ENCODE peak calls at places on chromosomes 6 and 20, in seven cellular contexts. N is A549, M is transverse colon, Q is stomach, O is ovary, K is SK-N-SH, A is suprapubic skin. P is an unnamed sample.
A peak's percentile ranks its signal among the peaks of the same experiment; 100 is the strongest.

GRCh38 chr6:165671222-165671715 is 8.2 kb upstream of the PDE10A start:
- DNase-seq in N (no peak), M (no peak), Q (no peak), O (no peak), K (no peak), A (no peak), P (no peak)

GRCh38 chr6:10412165-10412947 is 2.5 kb downstream of the TFAP2A start:
- DNase-seq in N (peak; percentile 92), M (no peak), Q (no peak), O (peak; percentile 29), K (peak; percentile 61), A (no peak), P (no peak)

GRCh38 chr6:152441892-152442291 is 195.3 kb downstream of the SYNE1 start:
- DNase-seq in N (no peak), M (no peak), Q (no peak), O (no peak), K (peak; percentile 29), A (no peak), P (no peak)

GRCh38 chr6:17836298-17836697 is 129.6 kb upstream of the NUP153 start:
- DNase-seq in N (no peak), M (no peak), Q (no peak), O (no peak), K (no peak), A (no peak), P (no peak)

GRCh38 chr6:30679765-30680535 is 6.5 kb downstream of the PPP1R18 start:
- DNase-seq in N (no peak), M (no peak), Q (no peak), O (no peak), K (no peak), A (no peak), P (no peak)

GRCh38 chr6:111885373-111886027 is 12.2 kb upstream of the FYN start:
- DNase-seq in N (no peak), M (no peak), Q (no peak), O (no peak), K (no peak), A (no peak), P (no peak)

GRCh38 chr6:157050537-157051280 is 272.6 kb downstream of the TMEM242 start:
- DNase-seq in N (no peak), M (no peak), Q (no peak), O (no peak), K (peak; percentile 62), A (no peak), P (no peak)

GRCh38 chr20:41178904-41179432 is 41.6 kb downstream of the PLCG1 start:
- DNase-seq in N (no peak), M (peak; percentile 8), Q (peak; percentile 24), O (peak; percentile 20), K (no peak), A (no peak), P (no peak)

GRCh38 chr6:29516108-29516507 is 28.4 kb upstream of the MAS1L start:
- DNase-seq in N (peak; percentile 5), M (no peak), Q (no peak), O (no peak), K (no peak), A (no peak), P (no peak)

GRCh38 chr20:14657231-14657630 is 319.8 kb upstream of the FLRT3 start:
- DNase-seq in N (no peak), M (no peak), Q (no peak), O (no peak), K (no peak), A (no peak), P (no peak)

GRCh38 chr20:33239418-33239817 is 3.6 kb downstream of the BPIFA1 start:
- DNase-seq in N (no peak), M (no peak), Q (no peak), O (no peak), K (no peak), A (peak; percentile 1), P (no peak)

GRCh38 chr6:10384719-10385511 is 30.0 kb downstream of the TFAP2A start:
- DNase-seq in N (no peak), M (no peak), Q (no peak), O (no peak), K (no peak), A (no peak), P (no peak)

GRCh38 chr20:5100684-5101347 is 18.9 kb downstream of the PCNA start:
- DNase-seq in N (peak; percentile 81), M (peak; percentile 81), Q (peak; percentile 85), O (peak; percentile 66), K (peak; percentile 72), A (peak; percentile 82), P (peak; percentile 82)

GRCh38 chr6:104585646-104586045 is 274.1 kb downstream of the HACE1 start:
- DNase-seq in N (no peak), M (no peak), Q (no peak), O (no peak), K (no peak), A (no peak), P (no peak)

GRCh38 chr6:69164564-69165252 is 529.6 kb downstream of the ADGRB3 start:
- DNase-seq in N (peak; percentile 2), M (no peak), Q (no peak), O (no peak), K (peak; percentile 46), A (no peak), P (no peak)

GRCh38 chr6:11368264-11368663 is 135.8 kb upstream of the NEDD9 start:
- DNase-seq in N (no peak), M (no peak), Q (no peak), O (no peak), K (no peak), A (no peak), P (no peak)

GRCh38 chr6:50825375-50826036 is 6.8 kb downstream of the TFAP2B start:
- DNase-seq in N (no peak), M (no peak), Q (no peak), O (no peak), K (no peak), A (no peak), P (no peak)

GRCh38 chr6:35139924-35140524 is 1.1 kb downstream of the TCP11 start:
- DNase-seq in N (peak; percentile 67), M (peak; percentile 58), Q (peak; percentile 35), O (peak; percentile 53), K (peak; percentile 70), A (no peak), P (peak; percentile 74)
- TF ChIP-seq EP300 in N (no peak), M (no peak), Q (no peak), O (no peak), K (no peak), A (no peak), P (no peak)

GRCh38 chr20:38275815-38276550 is 15.4 kb upstream of the KIAA1755 start:
- DNase-seq in N (peak; percentile 25), M (no peak), Q (no peak), O (no peak), K (no peak), A (no peak), P (peak; percentile 46)
- TF ChIP-seq EP300 in N (no peak), M (no peak), Q (no peak), O (no peak), K (no peak), A (no peak), P (no peak)

DNA sequence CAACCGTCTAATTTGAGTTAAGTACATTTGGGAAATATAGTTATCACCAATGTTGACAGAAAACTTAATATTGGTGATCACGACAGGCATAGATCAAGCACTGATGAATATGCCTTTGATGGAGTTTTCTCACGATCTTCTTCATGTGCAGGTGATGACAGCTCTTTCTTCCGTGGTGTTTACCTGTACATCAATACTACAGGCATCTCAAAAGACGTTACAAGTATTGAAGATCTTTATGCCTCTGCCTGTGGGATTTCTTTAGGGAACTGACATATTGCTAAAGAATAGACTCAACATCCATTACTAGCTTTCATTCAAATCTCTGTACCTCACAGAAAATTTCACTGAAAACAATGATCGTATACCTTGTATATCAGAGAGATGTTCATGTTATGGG is 178.7 kb downstream of the PACRG start:
- DNase-seq in N (no peak), M (no peak), Q (no peak), O (no peak), K (no peak), A (no peak), P (no peak)
- TF ChIP-seq EP300 in N (no peak), M (no peak), Q (no peak), O (no peak), K (no peak), A (no peak), P (no peak)

GRCh38 chr6:43834528-43835145 is 64.6 kb downstream of the VEGFA start:
- DNase-seq in N (no peak), M (no peak), Q (no peak), O (no peak), K (no peak), A (no peak), P (no peak)

GRCh38 chr6:43838276-43839036 is 68.4 kb downstream of the VEGFA start:
- DNase-seq in N (peak; percentile 58), M (peak; percentile 37), Q (peak; percentile 57), O (no peak), K (peak; percentile 62), A (no peak), P (peak; percentile 70)

GRCh38 chr6:43837501-43837900 is 67.5 kb downstream of the VEGFA start:
- DNase-seq in N (no peak), M (no peak), Q (no peak), O (no peak), K (no peak), A (no peak), P (no peak)

GRCh38 chr6:43835872-43836419 is 65.9 kb downstream of the VEGFA start:
- DNase-seq in N (no peak), M (no peak), Q (no peak), O (no peak), K (no peak), A (no peak), P (no peak)

DNA sequence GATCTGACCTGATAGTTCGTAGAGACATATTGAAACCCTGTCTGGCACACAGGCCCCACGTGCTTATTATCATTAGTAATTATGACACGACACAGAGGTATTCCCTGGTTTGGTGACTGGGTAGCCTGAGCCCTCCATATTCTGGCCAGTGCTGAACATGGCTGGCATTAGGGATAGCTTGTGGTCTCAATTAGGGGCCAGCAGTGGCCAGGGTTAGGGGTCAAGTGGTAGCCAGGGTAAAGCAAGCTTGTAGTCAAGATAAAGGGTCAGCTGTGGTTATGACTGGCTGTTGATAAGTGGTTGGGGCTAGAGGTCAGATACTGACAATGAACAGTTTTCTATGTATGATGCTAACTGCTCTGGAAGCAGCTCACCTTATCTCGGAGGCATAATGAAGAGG is 66.5 kb downstream of the VEGFA start:
- DNase-seq in N (no peak), M (no peak), Q (no peak), O (no peak), K (no peak), A (no peak), P (no peak)
- TF ChIP-seq EP300 in N (no peak), M (no peak), Q (no peak), O (no peak), K (no peak), A (no peak), P (no peak)

P was measured in sigmoid colon.